ENCODE peak calls at places on chromosomes 6 and 20, in eight cellular contexts. D, G, E, S, F, B, T and H are unnamed samples.

GRCh38 chr20:44540834-44541233 is 19.0 kb upstream of the SERINC3 start:
- DNase-seq in B (peak; percentile 88), T (no peak), D (no peak), F (no peak), S (no peak), G (no peak), E (no peak), H (no peak)

GRCh38 chr20:51221791-51222408 is 199.0 kb upstream of the KCNG1 start:
- DNase-seq in E (no peak), T (no peak), B (peak; percentile 1), S (peak; percentile 48), D (no peak), F (no peak), G (no peak), H (no peak)

GRCh38 chr6:80767808-80768207 is 661.3 kb downstream of the BCKDHB start:
- DNase-seq in G (no peak), D (no peak), S (no peak), E (no peak), F (no peak), T (no peak), B (no peak), H (no peak)

GRCh38 chr6:138084904-138085838 is 22.0 kb downstream of the PERP start:
- DNase-seq in S (no peak), G (no peak), T (no peak), B (no peak), D (no peak), F (no peak), E (no peak), H (no peak)

GRCh38 chr6:45920819-45921511 is 94.7 kb downstream of the CLIC5 start:
- DNase-seq in T (no peak), F (no peak), E (no peak), G (peak; percentile 59), B (no peak), S (no peak), D (no peak), H (no peak)

GRCh38 chr20:1712634-1713625 is 55.4 kb upstream of the SIRPG start:
- DNase-seq in E (no peak), T (no peak), G (no peak), F (no peak), S (no peak), D (no peak), B (no peak), H (no peak)

GRCh38 chr20:23622839-23623343 is 14.9 kb downstream of the CST3 start:
- DNase-seq in E (no peak), D (no peak), G (peak; percentile 47), S (peak; percentile 65), F (no peak), T (no peak), B (peak; percentile 77), H (peak; percentile 56)

GRCh38 chr6:138073264-138073663 is 34.0 kb downstream of the PERP start:
- DNase-seq in D (no peak), T (no peak), B (no peak), E (no peak), S (no peak), F (no peak), G (no peak), H (no peak)

GRCh38 chr6:92586236-92586977 is 833.0 kb downstream of the EPHA7 start:
- DNase-seq in G (no peak), D (no peak), E (no peak), T (no peak), F (no peak), S (no peak), B (no peak), H (no peak)

GRCh38 chr6:170151235-170152110 is 139.4 kb downstream of the DLL1 start:
- DNase-seq in B (peak; percentile 19), D (no peak), F (no peak), S (no peak), E (no peak), G (no peak), T (no peak), H (no peak)